ENCODE peak calls at places on chromosome 3, in eight cellular contexts. U is WERI-Rb-1; A is kidney; W is stromal cell of bone marrow; D is colonic mucosa; Z is activated naive CD8-positive, alpha-beta T cell treated with anti-CD3 and anti-CD28 coated beads for 36 hours; B is fibroblast of pulmonary artery; Y is stimulated activated CD4-positive, alpha-beta T cell treated with anti-CD3 and anti-CD28 coated beads, TNF-alpha, amount 100 ng/mL, for 4 hours. P is an unnamed sample.

GRCh38 chr3:168040624-168041208 is 55.0 kb downstream of the GOLIM4 start:
- DNase-seq in U (peak), A (no peak), W (peak), D (no peak), Z (no peak), B (peak), Y (no peak), P (no peak)

GRCh38 chr3:154148541-154148940 is 27.4 kb downstream of the ARHGEF26 start:
- DNase-seq in U (no peak), A (no peak), W (no peak), D (no peak), Z (no peak), B (no peak), Y (no peak), P (no peak)

GRCh38 chr3:166818464-166818863 is 561.6 kb downstream of the ZBBX start:
- DNase-seq in U (no peak), A (no peak), W (no peak), D (no peak), Z (no peak), B (no peak), Y (no peak), P (no peak)

GRCh38 chr3:131658771-131659170 is 156.0 kb upstream of the MRPL3 start:
- DNase-seq in U (no peak), A (no peak), W (no peak), D (no peak), Z (no peak), B (no peak), Y (no peak), P (no peak)

GRCh38 chr3:106086636-106087035 is 217.8 kb upstream of the CBLB start:
- DNase-seq in U (no peak), A (no peak), W (no peak), D (no peak), Z (no peak), B (no peak), Y (no peak), P (no peak)

GRCh38 chr3:69357196-69357595 is 28.7 kb downstream of the FRMD4B start:
- DNase-seq in U (no peak), A (no peak), W (no peak), D (no peak), Z (no peak), B (no peak), Y (no peak), P (no peak)

GRCh38 chr3:84962460-84962859 is 3.7 kb downstream of the CADM2 start:
- DNase-seq in U (no peak), A (no peak), W (no peak), D (no peak), Z (no peak), B (no peak), Y (no peak), P (no peak)

GRCh38 chr3:71066849-71067261 is 516.7 kb downstream of the FOXP1 start:
- DNase-seq in U (no peak), A (peak), W (peak), D (no peak), Z (peak), B (peak), Y (no peak), P (no peak)

GRCh38 chr3:147195896-147196295 is 210.4 kb downstream of the ZIC4 start:
- DNase-seq in U (no peak), A (no peak), W (peak), D (no peak), Z (no peak), B (no peak), Y (no peak), P (no peak)

GRCh38 chr3:50622881-50623280 is 5.9 kb downstream of the MAPKAPK3 start:
- DNase-seq in U (no peak), A (no peak), W (no peak), D (no peak), Z (no peak), B (no peak), Y (no peak), P (no peak)

GRCh38 chr3:98702166-98702565 is 61.0 kb upstream of the ST3GAL6 start:
- DNase-seq in U (no peak), A (no peak), W (no peak), D (no peak), Z (no peak), B (peak), Y (no peak), P (no peak)

GRCh38 chr3:53123510-53123909 is 6.7 kb downstream of the RFT1 start:
- DNase-seq in U (no peak), A (no peak), W (no peak), D (no peak), Z (no peak), B (no peak), Y (no peak), P (no peak)

GRCh38 chr3:7520059-7520458 is 659.1 kb downstream of the GRM7 start:
- DNase-seq in U (peak), A (no peak), W (no peak), D (no peak), Z (no peak), B (no peak), Y (no peak), P (no peak)

GRCh38 chr3:51391566-51392300 is 648 bp downstream of the RBM15B start:
- DNase-seq in U (no peak), A (peak), W (no peak), D (no peak), Z (peak), B (peak), Y (peak), P (peak)